ENCODE peak calls at places on chromosomes 5 and 9, in nine cellular contexts. Y is GM23248, E is mammary epithelial cell, K is neuronal stem cell, Q is Karpas-422, Z is kidney, W is keratinocyte, A is IMR-90, U is fibroblast of lung. R is an unnamed sample.

GRCh38 chr5:91049800-91050199 is 333.3 kb downstream of the ARRDC3 start:
- DNase-seq in W (no peak), E (peak; percentile 31), U (peak; percentile 18), Q (no peak), A (peak; percentile 34), Y (peak; percentile 56), K (no peak), Z (no peak), R (peak; percentile 55)

GRCh38 chr5:150057052-150057451 is 29.3 kb downstream of the CSF1R start:
- DNase-seq in U (no peak), W (no peak), K (no peak), A (no peak), Z (no peak), Q (no peak), E (no peak), Y (no peak), R (no peak)

GRCh38 chr5:178383919-178384814 is 151.6 kb upstream of the PHYKPL start:
- DNase-seq in K (no peak), A (no peak), E (no peak), W (no peak), Z (peak; percentile 59), U (no peak), Y (peak; percentile 13), Q (no peak), R (no peak)

GRCh38 chr5:113216545-113216944 is 218.2 kb downstream of the TSSK1B start:
- DNase-seq in Y (no peak), U (no peak), Z (no peak), Q (no peak), W (no peak), A (no peak), K (no peak), E (no peak), R (no peak)

GRCh38 chr5:173680660-173681242 is 64.3 kb upstream of the BOD1 start:
- DNase-seq in E (no peak), K (no peak), Z (no peak), Y (no peak), W (no peak), A (no peak), Q (no peak), U (no peak), R (no peak)

GRCh38 chr9:100652850-100653249 is 75.0 kb downstream of the CAVIN4 start:
- DNase-seq in W (no peak), Q (no peak), Y (peak; percentile 7), A (no peak), E (peak; percentile 6), U (no peak), K (no peak), Z (no peak), R (no peak)

GRCh38 chr5:61303348-61303747 is 28.7 kb upstream of the ZSWIM6 start:
- DNase-seq in Z (no peak), W (no peak), U (peak; percentile 50), K (no peak), Q (no peak), Y (no peak), E (no peak), A (no peak), R (no peak)

GRCh38 chr9:34826999-34827538 is 117.1 kb upstream of the CCL21 start:
- DNase-seq in Q (no peak), Z (no peak), W (no peak), K (no peak), E (no peak), A (no peak), U (no peak), Y (no peak), R (no peak)

GRCh38 chr9:89606049-89606481 is 1.3 kb downstream of the GADD45G start:
- DNase-seq in W (no peak), Y (peak; percentile 93), U (peak; percentile 71), K (peak; percentile 17), A (peak; percentile 61), E (peak; percentile 77), Z (peak; percentile 95), Q (no peak), R (peak; percentile 79)

GRCh38 chr5:128212206-128212788 is 128.7 kb downstream of the SLC12A2 start:
- DNase-seq in Q (peak; percentile 40), K (no peak), Z (no peak), Y (no peak), W (no peak), E (no peak), A (no peak), U (no peak), R (no peak)

GRCh38 chr5:54548565-54548964 is 31.0 kb downstream of the SNX18 start:
- DNase-seq in Y (no peak), K (no peak), W (no peak), Z (no peak), A (no peak), U (no peak), E (no peak), Q (no peak), R (no peak)

GRCh38 chr5:145969714-145970092 is 33.3 kb downstream of the SH3RF2 start:
- DNase-seq in K (no peak), Q (no peak), U (no peak), Z (no peak), E (no peak), W (no peak), A (no peak), Y (no peak), R (no peak)

GRCh38 chr5:153546566-153546965 is 56.1 kb downstream of the GRIA1 start:
- DNase-seq in Q (no peak), K (no peak), E (peak; percentile 44), A (no peak), Y (peak; percentile 55), Z (no peak), U (peak; percentile 67), W (no peak), R (peak; percentile 68)

GRCh38 chr9:137460363-137461315 is 1.5 kb upstream of the NSMF start:
- DNase-seq in Z (peak; percentile 75), K (no peak), U (no peak), E (no peak), Y (no peak), Q (no peak), W (no peak), A (no peak), R (no peak)

GRCh38 chr5:34817558-34818351 is 21.2 kb upstream of the TTC23L start:
- DNase-seq in K (no peak), A (no peak), W (no peak), Y (peak; percentile 35), E (no peak), Z (no peak), Q (no peak), U (no peak), R (peak; percentile 61)

GRCh38 chr5:34822921-34823715 is 15.8 kb upstream of the TTC23L start:
- DNase-seq in Z (no peak), Q (no peak), U (no peak), A (no peak), K (no peak), E (no peak), W (no peak), Y (no peak), R (peak; percentile 82)

GRCh38 chr5:34818717-34819116 is 20.2 kb upstream of the TTC23L start:
- DNase-seq in E (no peak), Q (no peak), K (no peak), U (no peak), Z (no peak), A (no peak), W (no peak), Y (no peak), R (no peak)

GRCh38 chr5:34826347-34826746 is 12.6 kb upstream of the TTC23L start:
- DNase-seq in U (no peak), E (no peak), W (no peak), A (peak; percentile 23), Q (no peak), K (no peak), Y (no peak), Z (no peak), R (no peak)

GRCh38 chr5:34820593-34820992 is 18.4 kb upstream of the TTC23L start:
- DNase-seq in Z (no peak), A (no peak), Y (no peak), U (no peak), K (no peak), W (no peak), Q (no peak), E (no peak), R (no peak)
- H3K9ac ChIP-seq in Z (no peak overlapping the region), A (no peak overlapping the region), Y (no peak overlapping the region), U (no peak overlapping the region), K (no peak overlapping the region), W (no peak overlapping the region), Q (no peak overlapping the region), E (no peak overlapping the region), R (no peak overlapping the region)

DNA sequence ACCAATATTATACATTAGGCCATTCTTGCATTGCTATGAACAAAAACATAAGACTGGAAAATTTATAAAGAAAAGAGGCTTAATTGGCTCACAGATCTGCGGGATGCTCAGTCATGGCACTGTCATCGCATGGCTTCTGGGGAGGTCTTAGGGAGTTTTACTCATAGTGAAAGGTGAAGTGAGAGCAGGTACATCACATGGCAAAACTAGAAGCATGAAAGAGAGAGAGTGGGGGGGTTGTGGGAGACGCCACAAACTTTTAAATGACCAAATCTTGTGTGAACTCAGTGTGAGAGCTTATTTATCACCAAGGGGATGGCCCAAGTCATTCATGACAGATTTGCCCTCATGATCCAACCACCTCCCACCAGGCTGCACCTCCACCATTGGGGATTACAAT is 398.3 kb upstream of the EDIL3 start:
- DNase-seq in Q (no peak), Z (no peak), E (no peak), W (no peak), U (no peak), Y (no peak), A (no peak), K (no peak), R (no peak)
- H3K9ac ChIP-seq in Q (no peak overlapping the region), Z (no peak overlapping the region), E (no peak overlapping the region), W (no peak overlapping the region), U (no peak overlapping the region), Y (no peak overlapping the region), A (no peak overlapping the region), K (no peak overlapping the region), R (no peak overlapping the region)

GRCh38 chr9:88390371-88390990 is 2.2 kb downstream of the SPIN1 start:
- DNase-seq in U (peak; percentile 42), Q (no peak), Z (no peak), E (no peak), W (no peak), A (peak; percentile 54), K (no peak), Y (peak; percentile 74), R (peak; percentile 65)
- H3K9ac ChIP-seq in U (no peak overlapping the region), Q (no peak overlapping the region), Z (no peak overlapping the region), E (no peak overlapping the region), W (no peak overlapping the region), A (peak overlapping the region; percentile 59), K (no peak overlapping the region), Y (peak overlapping the region; percentile 83), R (peak overlapping the region; percentile 90)

DNA sequence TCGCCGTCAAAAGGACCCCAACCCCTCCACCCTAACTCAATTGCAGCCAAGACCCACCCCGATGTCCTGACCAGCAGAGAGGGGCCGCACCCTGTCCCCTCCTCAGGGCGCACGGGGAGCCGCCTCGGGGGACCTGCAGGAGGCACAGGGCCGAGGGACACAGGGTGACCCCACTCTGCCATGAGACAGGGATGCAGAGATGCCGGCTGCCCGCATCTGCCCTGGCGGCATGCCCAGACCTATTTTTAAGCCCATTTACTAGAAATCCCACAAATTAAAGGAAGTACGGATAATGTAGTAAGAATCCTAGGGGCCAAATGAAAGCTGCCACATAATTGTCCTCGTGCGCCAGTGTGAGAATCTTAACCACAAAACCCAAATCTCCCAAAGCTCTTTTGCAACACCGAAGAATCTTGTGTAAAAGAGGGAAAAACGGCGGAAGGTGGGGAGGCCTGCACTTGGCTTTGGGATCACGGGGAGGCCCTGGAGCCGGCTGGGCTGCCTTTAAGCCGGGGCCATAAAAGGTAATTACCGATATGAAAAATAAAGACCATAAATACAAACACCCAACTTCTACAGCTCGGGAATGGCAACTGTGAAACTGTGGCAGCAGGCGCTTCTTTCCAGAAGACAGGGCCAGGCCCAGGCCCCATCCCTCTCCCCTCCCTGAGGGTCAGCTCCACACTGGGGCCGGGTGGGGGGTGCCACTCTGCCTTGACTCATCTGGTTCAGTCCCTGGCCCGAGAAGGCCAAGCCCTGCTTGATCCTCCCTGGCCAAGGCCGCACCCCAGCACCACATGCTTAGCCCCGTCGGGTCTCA is 35.0 kb downstream of the NACC2 start:
- DNase-seq in U (peak; percentile 84), E (no peak), A (peak; percentile 62), W (no peak), K (no peak), Q (no peak), Z (peak; percentile 68), Y (peak; percentile 15), R (peak; percentile 50)
- H3K9ac ChIP-seq in U (no peak overlapping the region), E (no peak overlapping the region), A (no peak overlapping the region), W (no peak overlapping the region), K (no peak overlapping the region), Q (no peak overlapping the region), Z (no peak overlapping the region), Y (no peak overlapping the region), R (no peak overlapping the region)

R was measured in adipocyte.